ENCODE peak calls at places on chromosomes 11 and 22, in ten cellular contexts. F, Z, P, M, T, J, I, U, W and Q are unnamed samples.

GRCh38 chr11:76135491-76135890 is 70.8 kb downstream of the WNT11 start:
- DNase-seq in F (no peak), Z (no peak), P (no peak), M (no peak), T (no peak), J (no peak), I (no peak), U (no peak), W (no peak), Q (no peak)

GRCh38 chr11:36463781-36464180 is 46.3 kb downstream of the TRAF6 start:
- DNase-seq in F (no peak), Z (no peak), P (no peak), M (no peak), T (no peak), J (peak; percentile 35), I (no peak), U (no peak), W (no peak), Q (no peak)

GRCh38 chr11:116472661-116473060 is 300.1 kb downstream of the BUD13 start:
- DNase-seq in F (no peak), Z (no peak), P (no peak), M (no peak), T (no peak), J (no peak), I (no peak), U (peak; percentile 67), W (peak; percentile 90), Q (no peak)

GRCh38 chr11:126538071-126538470 is 182.6 kb downstream of the ST3GAL4 start:
- DNase-seq in F (no peak), Z (no peak), P (no peak), M (no peak), T (no peak), J (no peak), I (no peak), U (no peak), W (no peak), Q (no peak)

GRCh38 chr11:66113132-66113856 is 43.2 kb downstream of the PACS1 start:
- DNase-seq in F (no peak), Z (no peak), P (no peak), M (no peak), T (no peak), J (peak; percentile 81), I (no peak), U (no peak), W (peak; percentile 75), Q (no peak)

GRCh38 chr11:86497310-86497709 is 122.6 kb downstream of the CCDC81 start:
- DNase-seq in F (no peak), Z (no peak), P (no peak), M (no peak), T (no peak), J (peak; percentile 92), I (no peak), U (no peak), W (no peak), Q (no peak)

GRCh38 chr11:67262731-67263675 is 3.3 kb upstream of the GRK2 start:
- DNase-seq in F (peak; percentile 83), Z (peak; percentile 85), P (peak; percentile 71), M (peak; percentile 83), T (peak; percentile 66), J (peak; percentile 69), I (no peak), U (peak; percentile 80), W (peak; percentile 74), Q (no peak)

GRCh38 chr11:8732748-8733241 is 50.2 kb downstream of the RPL27A start:
- DNase-seq in F (peak; percentile 75), Z (peak; percentile 94), P (no peak), M (no peak), T (no peak), J (peak; percentile 20), I (no peak), U (peak; percentile 75), W (peak; percentile 79), Q (no peak)

GRCh38 chr22:23183107-23183698 is 2.9 kb downstream of the BCR start:
- DNase-seq in F (no peak), Z (no peak), P (no peak), M (no peak), T (no peak), J (no peak), I (no peak), U (no peak), W (peak; percentile 83), Q (no peak)

GRCh38 chr11:20374746-20375305 is 11.3 kb downstream of the HTATIP2 start:
- DNase-seq in F (no peak), Z (no peak), P (no peak), M (no peak), T (no peak), J (no peak), I (no peak), U (no peak), W (peak; percentile 40), Q (no peak)

GRCh38 chr11:128040603-128041002 is 546.8 kb downstream of the ETS1 start:
- DNase-seq in F (no peak), Z (no peak), P (no peak), M (no peak), T (no peak), J (no peak), I (no peak), U (no peak), W (peak; percentile 88), Q (no peak)

GRCh38 chr11:19389787-19390303 is 149.1 kb upstream of the E2F8 start:
- DNase-seq in F (no peak), Z (peak; percentile 82), P (no peak), M (no peak), T (no peak), J (no peak), I (no peak), U (no peak), W (peak; percentile 35), Q (no peak)

GRCh38 chr11:1875093-1875785 is 16.5 kb downstream of the PRR33 start:
- DNase-seq in F (peak; percentile 46), Z (no peak), P (no peak), M (no peak), T (no peak), J (no peak), I (no peak), U (peak; percentile 16), W (no peak), Q (no peak)

GRCh38 chr11:110286298-110287040 is 9.9 kb downstream of the RDX start:
- DNase-seq in F (no peak), Z (no peak), P (no peak), M (no peak), T (no peak), J (no peak), I (no peak), U (no peak), W (no peak), Q (no peak)

GRCh38 chr11:76152741-76153608 is 53.3 kb downstream of the WNT11 start:
- DNase-seq in F (no peak), Z (peak; percentile 33), P (no peak), M (peak; percentile 69), T (no peak), J (no peak), I (no peak), U (no peak), W (no peak), Q (no peak)

GRCh38 chr22:30127749-30128166 is 47.5 kb downstream of the HORMAD2 start:
- DNase-seq in F (no peak), Z (no peak), P (no peak), M (no peak), T (no peak), J (peak; percentile 74), I (no peak), U (no peak), W (no peak), Q (no peak)

GRCh38 chr11:6900327-6900999 is 8.2 kb upstream of the OR2D2 start:
- DNase-seq in F (no peak), Z (no peak), P (no peak), M (no peak), T (no peak), J (no peak), I (no peak), U (no peak), W (no peak), Q (no peak)

GRCh38 chr11:80855975-80856524 is 1415.2 kb upstream of the TENM4 start:
- DNase-seq in F (no peak), Z (no peak), P (no peak), M (no peak), T (no peak), J (peak; percentile 48), I (no peak), U (no peak), W (peak; percentile 24), Q (no peak)

GRCh38 chr11:126588630-126589491 is 233.4 kb downstream of the ST3GAL4 start:
- DNase-seq in F (no peak), Z (no peak), P (no peak), M (no peak), T (no peak), J (no peak), I (no peak), U (no peak), W (no peak), Q (no peak)

GRCh38 chr11:74697722-74698121 is 33.5 kb downstream of the CHRDL2 start:
- DNase-seq in F (no peak), Z (no peak), P (no peak), M (no peak), T (no peak), J (no peak), I (no peak), U (no peak), W (peak; percentile 28), Q (no peak)

GRCh38 chr22:49020314-49020713 is 807.4 kb downstream of the BRD1 start:
- DNase-seq in F (no peak), Z (no peak), P (no peak), M (no peak), T (no peak), J (no peak), I (no peak), U (peak; percentile 1), W (no peak), Q (no peak)

GRCh38 chr11:56048480-56048879 is 21.0 kb downstream of the OR5AS1 start:
- DNase-seq in F (no peak), Z (no peak), P (no peak), M (no peak), T (no peak), J (no peak), I (no peak), U (no peak), W (no peak), Q (no peak)

GRCh38 chr22:37154925-37155712 is 5.4 kb upstream of the IL2RB start:
- DNase-seq in F (no peak), Z (no peak), P (no peak), M (no peak), T (no peak), J (peak; percentile 7), I (no peak), U (no peak), W (no peak), Q (no peak)

GRCh38 chr22:28375761-28376534 is 303.7 kb downstream of the TTC28 start:
- DNase-seq in F (no peak), Z (no peak), P (no peak), M (no peak), T (no peak), J (no peak), I (no peak), U (no peak), W (peak; percentile 3), Q (no peak)

GRCh38 chr11:11148104-11148509 is 204.9 kb downstream of the CSNK2A3 start:
- DNase-seq in F (peak; percentile 67), Z (peak; percentile 78), P (peak; percentile 53), M (peak; percentile 17), T (no peak), J (peak; percentile 86), I (no peak), U (peak; percentile 82), W (no peak), Q (no peak)

GRCh38 chr22:23856721-23857605 is 712 bp upstream of the SLC2A11 start:
- DNase-seq in F (peak; percentile 54), Z (no peak), P (no peak), M (no peak), T (no peak), J (no peak), I (no peak), U (no peak), W (peak; percentile 20), Q (no peak)

GRCh38 chr22:22386602-22387385 is 121.7 kb downstream of the ZNF280B start:
- DNase-seq in F (no peak), Z (peak; percentile 63), P (no peak), M (no peak), T (no peak), J (no peak), I (no peak), U (no peak), W (no peak), Q (no peak)

GRCh38 chr22:30675436-30675835 is 7.8 kb upstream of the DUSP18 start:
- DNase-seq in F (no peak), Z (no peak), P (no peak), M (no peak), T (no peak), J (no peak), I (no peak), U (no peak), W (no peak), Q (no peak)